ENCODE peak calls at places on chromosomes 16 and 17, in five cellular contexts. I is fibroblast of pulmonary artery, F is adrenal gland, V is IMR-90, Z is lung. R is an unnamed sample.

GRCh38 chr16:85045077-85045476 is 17.5 kb downstream of the KIAA0513 start:
- DNase-seq in F (no peak), I (no peak), Z (no peak), V (no peak), R (no peak)

GRCh38 chr17:45235071-45236001 is 13.7 kb downstream of the FMNL1 start:
- DNase-seq in F (peak; percentile 74), I (peak; percentile 87), V (peak; percentile 77), Z (peak; percentile 69), R (peak; percentile 81)

GRCh38 chr17:74380086-74380958 is 13.0 kb downstream of the GPR142 start:
- DNase-seq in Z (peak; percentile 40), I (no peak), V (no peak), F (no peak), R (no peak)

GRCh38 chr16:19165101-19165500 is 2.9 kb upstream of the SYT17 start:
- DNase-seq in V (no peak), Z (no peak), F (no peak), I (no peak), R (no peak)

GRCh38 chr16:728890-729744 is 2.2 kb downstream of the HAGHL start:
- DNase-seq in I (no peak), F (peak; percentile 23), V (no peak), Z (no peak), R (no peak)

GRCh38 chr16:89401641-89402445 is 88.5 kb downstream of the ANKRD11 start:
- DNase-seq in I (no peak), V (no peak), Z (no peak), F (no peak), R (peak; percentile 18)

GRCh38 chr17:2049333-2050245 is 5.3 kb upstream of the HIC1 start:
- DNase-seq in F (peak; percentile 90), V (peak; percentile 77), I (peak; percentile 86), Z (peak; percentile 89), R (peak; percentile 91)

GRCh38 chr16:17469742-17470001 is 1.1 kb downstream of the XYLT1 start:
- DNase-seq in V (no peak), Z (no peak), F (no peak), I (no peak), R (no peak)

GRCh38 chr17:77608431-77608830 is 350.1 kb upstream of the TNRC6C start:
- DNase-seq in F (no peak), V (no peak), Z (no peak), I (no peak), R (no peak)

GRCh38 chr17:73770115-73770848 is 126.0 kb upstream of the SDK2 start:
- DNase-seq in V (peak; percentile 50), F (peak; percentile 86), Z (peak; percentile 65), I (peak; percentile 73), R (peak; percentile 87)

GRCh38 chr17:40530988-40531971 is 29.9 kb upstream of the TNS4 start:
- DNase-seq in F (no peak), Z (no peak), V (no peak), I (no peak), R (no peak)

GRCh38 chr16:30842971-30843370 is 50.9 kb downstream of the BCL7C start:
- DNase-seq in V (no peak), F (no peak), Z (no peak), I (no peak), R (no peak)

GRCh38 chr17:42459983-42460300 is 1.3 kb downstream of the ATP6V0A1 start:
- DNase-seq in F (no peak), Z (no peak), I (peak; percentile 69), V (peak; percentile 62), R (no peak)

GRCh38 chr17:82436601-82437324 is 13.8 kb downstream of the CYBC1 start:
- DNase-seq in Z (no peak), I (no peak), F (no peak), V (no peak), R (peak; percentile 53)

GRCh38 chr16:15775209-15775608 is 81.6 kb downstream of the MYH11 start:
- DNase-seq in F (no peak), Z (no peak), V (peak; percentile 58), I (peak; percentile 54), R (no peak)

GRCh38 chr16:89107209-89107582 is 13.5 kb downstream of the ACSF3 start:
- DNase-seq in Z (no peak), F (no peak), I (no peak), V (no peak), R (no peak)

GRCh38 chr17:40981115-40981514 is 3.0 kb downstream of the KRT40 start:
- DNase-seq in V (no peak), Z (no peak), F (no peak), I (no peak), R (no peak)

GRCh38 chr17:866568-867087 is 84.5 kb downstream of the MRM3 start:
- DNase-seq in V (no peak), Z (no peak), I (no peak), F (no peak), R (no peak)

GRCh38 chr17:6698004-6698403 is 15.2 kb downstream of the SLC13A5 start:
- DNase-seq in F (no peak), I (no peak), V (no peak), Z (no peak), R (no peak)

GRCh38 chr16:1839554-1839953 is 12.5 kb downstream of the FAHD1 start:
- DNase-seq in V (peak; percentile 61), F (no peak), I (peak; percentile 54), Z (no peak), R (no peak)

GRCh38 chr16:70653809-70654771 is 7.7 kb downstream of the IL34 start:
- DNase-seq in Z (peak; percentile 81), V (peak; percentile 78), I (peak; percentile 90), F (peak; percentile 86), R (peak; percentile 70)
- H3K4me3 ChIP-seq in Z (no peak overlapping the region), V (peak overlapping the region; percentile 16), I (peak overlapping the region; percentile 38), F (no peak overlapping the region), R (no peak overlapping the region)

GRCh38 chr16:21300309-21301167 is 22.4 kb upstream of the CRYM start:
- DNase-seq in I (peak; percentile 100), V (peak; percentile 100), F (peak; percentile 97), Z (peak; percentile 97), R (peak; percentile 94)
- H3K4me3 ChIP-seq in I (peak overlapping the region; percentile 66), V (peak overlapping the region; percentile 71), F (peak overlapping the region; percentile 39), Z (peak overlapping the region; percentile 55), R (peak overlapping the region; percentile 43)

GRCh38 chr17:9004132-9004960 is 17.0 kb upstream of the NTN1 start:
- DNase-seq in I (no peak), F (no peak), Z (no peak), V (no peak), R (peak; percentile 41)
- H3K4me3 ChIP-seq in I (no peak overlapping the region), F (no peak overlapping the region), Z (no peak overlapping the region), V (no peak overlapping the region), R (peak overlapping the region; percentile 80)

GRCh38 chr16:28538733-28539596 is at the start of gene NUPR1:
- DNase-seq in I (peak; percentile 99), F (peak; percentile 93), V (peak; percentile 97), Z (peak; percentile 95), R (peak; percentile 95)

GRCh38 chr16:28537076-28537475 is 1.7 kb downstream of the NUPR1 start:
- DNase-seq in I (no peak), V (no peak), Z (no peak), F (no peak), R (no peak)

GRCh38 chr16:28543072-28543471 is 4.3 kb upstream of the NUPR1 start:
- DNase-seq in Z (no peak), I (no peak), V (no peak), F (no peak), R (no peak)

GRCh38 chr16:28534542-28535373 is 4.0 kb downstream of the NUPR1 start:
- DNase-seq in F (no peak), Z (peak; percentile 77), I (peak; percentile 46), V (no peak), R (no peak)

DNA sequence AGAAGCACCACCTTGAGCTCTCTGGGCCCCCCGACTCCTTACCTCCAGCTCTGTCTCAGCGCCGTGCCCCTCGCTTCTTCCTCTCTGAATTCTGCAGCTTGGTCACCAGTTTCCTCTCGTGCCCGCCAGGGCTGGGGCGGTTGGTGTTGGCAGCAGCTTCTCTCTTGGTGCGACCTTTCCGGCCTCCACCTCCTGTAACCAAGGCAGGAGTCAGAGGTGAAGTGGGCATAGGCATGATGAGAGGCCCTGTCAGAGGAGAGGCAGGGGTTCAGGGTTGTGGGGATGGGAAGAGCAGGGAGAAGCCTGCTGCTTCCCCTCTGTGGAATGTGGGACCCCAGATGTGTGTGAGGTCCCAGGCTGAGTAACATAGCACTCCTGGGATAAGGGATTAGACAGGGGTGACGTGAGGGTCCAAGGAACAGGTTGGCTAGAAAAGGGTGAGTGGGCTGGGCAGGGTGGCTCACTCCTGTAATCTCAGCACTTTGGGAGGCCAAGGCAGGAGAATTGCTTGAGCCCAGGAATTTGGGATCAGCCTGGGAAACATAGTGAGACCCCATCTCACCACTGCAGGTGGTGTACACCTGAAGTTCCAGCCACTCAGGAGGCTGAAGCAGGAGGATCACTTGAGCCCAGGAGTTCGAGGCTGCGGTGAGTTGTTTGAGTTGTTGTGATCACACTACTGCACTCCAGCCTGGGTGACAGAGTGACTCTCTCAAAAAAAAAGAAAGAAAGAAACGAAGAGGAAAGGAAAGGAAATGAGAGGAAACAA is 626 bp downstream of the NUPR1 start:
- DNase-seq in V (no peak), F (no peak), Z (no peak), I (no peak), R (peak; percentile 66)
- H3K4me3 ChIP-seq in V (peak overlapping the region; percentile 49), F (no peak overlapping the region), Z (peak overlapping the region; percentile 75), I (peak overlapping the region; percentile 78), R (peak overlapping the region; percentile 53)

GRCh38 chr16:4317471-4318170 is 1.8 kb downstream of the GLIS2 start:
- DNase-seq in F (no peak), V (no peak), I (no peak), Z (no peak), R (peak; percentile 86)

GRCh38 chr16:4319454-4319853 is 3.6 kb downstream of the GLIS2 start:
- DNase-seq in F (no peak), I (no peak), V (no peak), Z (no peak), R (peak; percentile 78)

GRCh38 chr16:4316732-4317461 is 1.0 kb downstream of the GLIS2 start:
- DNase-seq in Z (peak; percentile 75), V (no peak), F (peak; percentile 65), I (no peak), R (peak; percentile 92)

GRCh38 chr16:4320030-4320429 is 4.2 kb downstream of the GLIS2 start:
- DNase-seq in I (no peak), F (no peak), Z (no peak), V (no peak), R (peak; percentile 91)

DNA sequence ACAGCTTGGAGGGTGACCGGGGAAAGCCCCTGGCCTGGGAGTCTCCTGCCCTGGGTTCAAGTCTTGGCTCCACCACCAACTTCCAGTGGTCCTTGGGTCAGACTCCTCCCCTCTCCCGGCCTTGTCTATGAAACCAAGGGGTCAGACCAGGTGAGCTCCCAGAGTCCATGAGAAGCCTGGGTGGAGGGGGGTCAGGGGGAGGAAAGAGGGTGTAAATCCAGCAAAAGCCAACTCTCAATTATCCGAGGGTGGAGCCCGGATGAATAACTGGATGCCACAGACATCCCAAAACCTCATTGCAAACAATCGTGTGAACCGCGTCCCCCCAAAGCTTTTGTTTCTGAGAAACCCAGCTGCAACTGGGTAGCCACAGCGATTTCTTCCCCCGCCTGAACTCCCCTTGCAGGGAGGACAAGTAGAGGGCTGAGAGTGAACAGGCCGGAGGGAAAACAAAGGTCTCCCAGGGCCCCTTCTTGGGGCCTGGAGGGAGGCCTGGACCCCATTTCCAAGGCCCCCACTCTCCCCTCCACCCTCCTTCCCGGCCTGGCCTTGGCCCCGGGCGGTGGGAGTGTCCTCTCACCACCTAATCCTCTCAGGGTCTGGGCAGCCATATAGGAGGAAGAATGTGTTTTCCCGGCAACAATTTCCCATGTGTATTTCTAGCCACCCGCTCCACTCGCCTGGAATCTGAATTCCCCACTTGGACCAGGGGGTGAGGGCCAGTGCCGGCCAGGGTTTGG is 2.5 kb downstream of the GLIS2 start:
- DNase-seq in I (no peak), V (no peak), Z (no peak), F (no peak), R (peak; percentile 80)
- H3K4me3 ChIP-seq in I (peak overlapping the region; percentile 72), V (no peak overlapping the region), Z (no peak overlapping the region), F (no peak overlapping the region), R (no peak overlapping the region)